ENCODE peak calls at places on chromosomes 11 and 22, in ten cellular contexts. O, Y, M, I, Z, Q, B, H, G and V are unnamed samples.

GRCh38 chr11:75475767-75476650 is 43.0 kb upstream of the KLHL35 start:
- DNase-seq in H (peak), G (peak), I (peak), M (peak), Z (peak), O (no peak), Y (no peak), Q (no peak), B (no peak), V (peak)

GRCh38 chr22:17920145-17920605 is 104.2 kb downstream of the MICAL3 start:
- DNase-seq in B (peak), Q (no peak), I (peak), M (peak), Y (peak), O (no peak), G (no peak), Z (peak), H (peak), V (peak)

GRCh38 chr22:47303161-47303890 is 540.9 kb downstream of the TBC1D22A start:
- DNase-seq in M (no peak), Q (no peak), G (no peak), Z (no peak), H (no peak), Y (no peak), B (no peak), I (no peak), O (no peak), V (no peak)

GRCh38 chr11:14386895-14387480 is 28.0 kb upstream of the RRAS2 start:
- DNase-seq in B (peak), G (no peak), Q (peak), H (no peak), M (no peak), Y (no peak), I (no peak), Z (no peak), O (peak), V (no peak)

GRCh38 chr11:832529-833113 is at the start of gene CD151:
- DNase-seq in O (no peak), I (peak), Q (no peak), H (peak), B (peak), M (peak), Y (no peak), G (peak), Z (peak), V (peak)

GRCh38 chr11:18865261-18865660 is 73.7 kb upstream of the PTPN5 start:
- DNase-seq in Q (no peak), H (no peak), B (no peak), I (no peak), G (no peak), Y (no peak), O (no peak), Z (no peak), M (no peak), V (no peak)

GRCh38 chr11:100830295-100830694 is 143.2 kb downstream of the ARHGAP42 start:
- DNase-seq in M (peak), H (no peak), G (no peak), O (no peak), B (peak), Q (no peak), Y (no peak), Z (no peak), I (no peak), V (no peak)

GRCh38 chr11:92024788-92025187 is 199.8 kb upstream of the FAT3 start:
- DNase-seq in B (no peak), O (no peak), M (peak), Y (no peak), I (no peak), G (no peak), Q (no peak), H (peak), Z (no peak), V (peak)

GRCh38 chr11:105935791-105936190 is 86.2 kb downstream of the MSANTD4 start:
- DNase-seq in Y (no peak), G (no peak), H (peak), O (no peak), Z (no peak), B (no peak), I (no peak), Q (no peak), M (peak), V (peak)

GRCh38 chr11:2249191-2249916 is 21.0 kb downstream of the ASCL2 start:
- DNase-seq in O (no peak), I (peak), G (no peak), Z (no peak), Y (no peak), H (no peak), M (no peak), Q (no peak), B (no peak), V (no peak)

GRCh38 chr11:111499483-111499882 is 12.7 kb downstream of the BTG4 start:
- DNase-seq in B (no peak), H (no peak), Z (no peak), G (no peak), I (no peak), O (no peak), Y (no peak), M (no peak), Q (no peak), V (no peak)

GRCh38 chr22:22912722-22913253 is 25.2 kb downstream of the IGLL5 start:
- DNase-seq in O (no peak), H (no peak), Q (no peak), Z (peak), M (no peak), Y (no peak), I (peak), B (no peak), G (no peak), V (no peak)

GRCh38 chr11:109048098-109048497 is 373.9 kb upstream of the C11orf87 start:
- DNase-seq in O (no peak), Q (no peak), I (no peak), H (no peak), Z (no peak), G (no peak), M (no peak), B (no peak), Y (no peak), V (no peak)

GRCh38 chr11:14954581-14954980 is 17.6 kb downstream of the CALCA start:
- DNase-seq in Q (no peak), M (peak), B (no peak), G (no peak), H (peak), Z (no peak), I (no peak), O (no peak), Y (no peak), V (no peak)

GRCh38 chr11:134578807-134579708 is 167.0 kb upstream of the B3GAT1 start:
- DNase-seq in Z (peak), H (no peak), G (no peak), B (no peak), O (no peak), M (no peak), Y (peak), Q (no peak), I (no peak), V (no peak)

GRCh38 chr11:69007978-69008381 is 5.1 kb downstream of the MRGPRF start:
- DNase-seq in H (no peak), M (no peak), Y (peak), Q (no peak), Z (no peak), O (no peak), B (no peak), I (peak), G (no peak), V (no peak)

GRCh38 chr11:47215366-47215925 is 672 bp downstream of the DDB2 start:
- DNase-seq in Q (no peak), Y (no peak), M (peak), H (peak), G (no peak), O (no peak), Z (no peak), B (peak), I (no peak), V (peak)

GRCh38 chr11:57638811-57639320 is 10.8 kb downstream of the YPEL4 start:
- DNase-seq in H (no peak), B (peak), G (no peak), M (no peak), Y (no peak), Q (no peak), O (no peak), Z (no peak), I (no peak), V (no peak)

GRCh38 chr11:122089111-122089510 is 26.9 kb downstream of the BLID start:
- DNase-seq in M (no peak), O (no peak), B (no peak), Y (no peak), H (no peak), G (no peak), Z (no peak), I (no peak), Q (no peak), V (no peak)

GRCh38 chr11:62926669-62927455 is 5.7 kb upstream of the CHRM1 start:
- DNase-seq in H (no peak), G (no peak), Q (no peak), B (no peak), O (no peak), I (peak), Z (no peak), Y (no peak), M (no peak), V (no peak)

GRCh38 chr11:62260261-62260953 is 9.6 kb upstream of the SCGB2A2 start:
- DNase-seq in H (no peak), Z (no peak), I (no peak), O (no peak), M (no peak), B (no peak), Y (no peak), G (no peak), Q (no peak), V (no peak)

GRCh38 chr22:46651316-46651715 is 31.1 kb downstream of the GRAMD4 start:
- DNase-seq in O (no peak), Z (no peak), Q (no peak), Y (no peak), M (no peak), I (no peak), B (no peak), H (no peak), G (no peak), V (no peak)

DNA sequence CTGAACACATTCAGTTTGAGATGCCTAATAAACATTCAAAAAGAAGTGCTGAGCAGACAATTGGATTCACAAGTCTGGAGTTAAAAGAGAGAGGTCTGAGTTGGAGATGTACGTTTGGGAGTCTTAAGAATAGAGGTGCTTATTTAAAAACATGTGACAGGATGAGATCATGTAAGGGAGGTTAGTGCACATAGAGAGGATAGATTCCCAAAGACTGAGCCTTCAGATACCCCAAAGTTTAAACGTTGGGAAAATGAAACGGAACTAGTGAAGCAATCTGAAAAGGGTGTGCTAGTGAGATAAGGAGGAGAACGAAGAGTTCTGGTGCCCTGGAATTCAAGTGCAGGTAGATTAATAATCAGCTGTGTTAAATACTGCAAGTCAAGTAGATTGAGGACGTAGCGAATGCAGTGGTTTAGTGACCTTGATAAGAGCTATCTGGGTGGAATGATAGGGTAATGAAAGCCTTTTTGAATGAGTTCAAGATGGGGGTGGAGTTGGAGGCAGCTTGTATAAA is 63.7 kb downstream of the HIPK3 start:
- DNase-seq in M (no peak), H (no peak), B (no peak), Y (no peak), I (no peak), Z (no peak), O (no peak), G (no peak), Q (no peak), V (no peak)
- TF ChIP-seq CTCF in M (no peak), H (no peak), B (no peak), Y (no peak), I (no peak), Z (no peak), O (no peak), G (no peak), Q (no peak), V (no peak)

GRCh38 chr22:41237036-41237706 is 3.6 kb downstream of the CHADL start:
- DNase-seq in O (no peak), H (no peak), Y (no peak), G (no peak), Z (no peak), Q (no peak), M (no peak), B (no peak), I (no peak), V (no peak)
- TF ChIP-seq CTCF in O (no peak), H (no peak), Y (no peak), G (no peak), Z (no peak), Q (no peak), M (no peak), B (peak), I (no peak), V (no peak)

GRCh38 chr22:36510966-36511881 is 4.4 kb upstream of the FOXRED2 start:
- DNase-seq in Y (peak), B (peak), Z (no peak), H (peak), M (peak), O (peak), I (no peak), Q (peak), G (peak), V (peak)
- TF ChIP-seq CTCF in Y (peak), B (peak), Z (no peak), H (peak), M (peak), O (peak), I (peak), Q (peak), G (peak), V (peak)

GRCh38 chr11:6618117-6619020 is 853 bp downstream of the TPP1 start:
- DNase-seq in G (no peak), M (peak), I (peak), Q (no peak), Y (no peak), Z (peak), O (peak), H (peak), B (no peak), V (no peak)
- TF ChIP-seq CTCF in G (no peak), M (no peak), I (no peak), Q (no peak), Y (no peak), Z (no peak), O (no peak), H (no peak), B (no peak), V (no peak)

GRCh38 chr11:117059611-117060010 is 38.6 kb downstream of the SIK3 start:
- DNase-seq in O (no peak), H (no peak), I (no peak), G (no peak), M (no peak), B (no peak), Q (no peak), Z (no peak), Y (no peak), V (no peak)

GRCh38 chr11:117057727-117058126 is 40.5 kb downstream of the SIK3 start:
- DNase-seq in Y (no peak), O (no peak), Q (no peak), H (no peak), I (no peak), M (no peak), B (no peak), Z (no peak), G (no peak), V (no peak)

GRCh38 chr11:117057317-117057716 is 40.9 kb downstream of the SIK3 start:
- DNase-seq in H (no peak), G (no peak), Y (no peak), Q (no peak), Z (no peak), O (no peak), B (no peak), I (no peak), M (no peak), V (no peak)

GRCh38 chr11:117061256-117061655 is 37.0 kb downstream of the SIK3 start:
- DNase-seq in B (no peak), G (no peak), O (no peak), M (no peak), Y (no peak), I (no peak), Q (no peak), Z (no peak), H (no peak), V (no peak)

GRCh38 chr11:117058761-117059233 is 39.4 kb downstream of the SIK3 start:
- DNase-seq in Z (no peak), G (no peak), I (no peak), B (no peak), Q (no peak), Y (no peak), M (no peak), O (no peak), H (no peak), V (peak)
- TF ChIP-seq CTCF in Z (no peak), G (no peak), I (no peak), B (no peak), Q (no peak), Y (no peak), M (no peak), O (no peak), H (no peak), V (no peak)